ENCODE peak calls at places on chromosome X, in eight cellular contexts. B is adrenal gland, T is sciatic nerve, K is left cardiac atrium, R is endothelial cell of umbilical vein, S is PC-3, C is foreskin fibroblast, V is NCI-H146. O is an unnamed sample.

GRCh38 chrX:340641-341423 is 22.2 kb upstream of the GTPBP6 start:
- DNase-seq in B (no peak), T (peak), K (peak), R (no peak), S (no peak), C (no peak), V (no peak), O (no peak)

GRCh38 chrX:54171527-54171926 is 11.5 kb downstream of the FAM120C start:
- DNase-seq in B (no peak), T (no peak), K (no peak), R (no peak), S (no peak), C (peak), V (no peak), O (no peak)

GRCh38 chrX:133448512-133449076 is 33.3 kb upstream of the GPC4 start:
- DNase-seq in B (no peak), T (no peak), K (no peak), R (no peak), S (no peak), C (no peak), V (no peak), O (peak)

GRCh38 chrX:20218809-20219505 is 47.8 kb downstream of the RPS6KA3 start:
- DNase-seq in B (no peak), T (no peak), K (peak), R (peak), S (no peak), C (no peak), V (no peak), O (no peak)

GRCh38 chrX:28189011-28189410 is 207.8 kb upstream of the DCAF8L1 start:
- DNase-seq in B (no peak), T (no peak), K (no peak), R (peak), S (peak), C (no peak), V (no peak), O (peak)

GRCh38 chrX:144681501-144681900 is 565.8 kb upstream of the SPANXN1 start:
- DNase-seq in B (no peak), T (no peak), K (no peak), R (no peak), S (peak), C (no peak), V (no peak), O (peak)

GRCh38 chrX:86295293-86295692 is 147.0 kb downstream of the DACH2 start:
- DNase-seq in B (no peak), T (no peak), K (no peak), R (no peak), S (no peak), C (no peak), V (no peak), O (no peak)

GRCh38 chrX:136176399-136176825 is 29.1 kb downstream of the FHL1 start:
- DNase-seq in B (peak), T (no peak), K (no peak), R (no peak), S (peak), C (peak), V (no peak), O (peak)

GRCh38 chrX:118189628-118190027 is 73.0 kb upstream of the KLHL13 start:
- DNase-seq in B (no peak), T (no peak), K (no peak), R (no peak), S (no peak), C (no peak), V (peak), O (no peak)

GRCh38 chrX:7486502-7486901 is 338.5 kb upstream of the PUDP start:
- DNase-seq in B (no peak), T (no peak), K (no peak), R (no peak), S (no peak), C (no peak), V (no peak), O (no peak)

O was measured in skeletal muscle cell.